ENCODE peak calls at places on chromosomes 1 and 21, in eight cellular contexts. One of them, this sample, is unnamed.

GRCh38 chr1:185853739-185854138 is 119.5 kb downstream of the HMCN1 start:
- DNase-seq in tibial artery: no peak
- DNase-seq in Jurkat, Clone E6-1: no peak
- DNase-seq in right lobe of liver: no peak
- DNase-seq in esophagus squamous epithelium: no peak
- DNase-seq in thoracic aorta: no peak
- DNase-seq in cardiac muscle cell: no peak
- DNase-seq in mucosa of descending colon: no peak
- DNase-seq in this sample: no peak

GRCh38 chr1:219967361-219967760 is 39.0 kb upstream of the SLC30A10 start:
- DNase-seq in mucosa of descending colon: no peak
- DNase-seq in cardiac muscle cell: no peak
- DNase-seq in Jurkat, Clone E6-1: no peak
- DNase-seq in esophagus squamous epithelium: no peak
- DNase-seq in thoracic aorta: no peak
- DNase-seq in tibial artery: no peak
- DNase-seq in right lobe of liver: no peak
- DNase-seq in this sample: no peak

GRCh38 chr1:87202922-87203655 is 125.6 kb upstream of the LMO4 start:
- DNase-seq in mucosa of descending colon: no peak
- DNase-seq in thoracic aorta: no peak
- DNase-seq in right lobe of liver: no peak
- DNase-seq in tibial artery: no peak
- DNase-seq in Jurkat, Clone E6-1: no peak
- DNase-seq in cardiac muscle cell: no peak
- DNase-seq in esophagus squamous epithelium: no peak
- DNase-seq in this sample: no peak

GRCh38 chr1:164524810-164525209 is 34.2 kb upstream of the PBX1 start:
- DNase-seq in right lobe of liver: no peak
- DNase-seq in tibial artery: no peak
- DNase-seq in mucosa of descending colon: no peak
- DNase-seq in esophagus squamous epithelium: no peak
- DNase-seq in Jurkat, Clone E6-1: no peak
- DNase-seq in thoracic aorta: no peak
- DNase-seq in cardiac muscle cell: no peak
- DNase-seq in this sample: no peak

GRCh38 chr1:112735752-112736151 is 20.6 kb upstream of the PPM1J start:
- DNase-seq in tibial artery: no peak
- DNase-seq in mucosa of descending colon: no peak
- DNase-seq in esophagus squamous epithelium: no peak
- DNase-seq in Jurkat, Clone E6-1: no peak
- DNase-seq in cardiac muscle cell: no peak
- DNase-seq in right lobe of liver: no peak
- DNase-seq in thoracic aorta: no peak
- DNase-seq in this sample: no peak

GRCh38 chr21:44360174-44360573 is 6.8 kb downstream of the TRPM2 start:
- DNase-seq in esophagus squamous epithelium: no peak
- DNase-seq in right lobe of liver: no peak
- DNase-seq in cardiac muscle cell: no peak
- DNase-seq in tibial artery: no peak
- DNase-seq in thoracic aorta: no peak
- DNase-seq in Jurkat, Clone E6-1: no peak
- DNase-seq in mucosa of descending colon: no peak
- DNase-seq in this sample: no peak

GRCh38 chr1:201149400-201149799 is 4.9 kb downstream of the TMEM9 start:
- DNase-seq in esophagus squamous epithelium: no peak
- DNase-seq in thoracic aorta: no peak
- DNase-seq in tibial artery: no peak
- DNase-seq in right lobe of liver: no peak
- DNase-seq in cardiac muscle cell: peak
- DNase-seq in mucosa of descending colon: no peak
- DNase-seq in Jurkat, Clone E6-1: peak
- DNase-seq in this sample: no peak

GRCh38 chr1:90964444-90965035 is 57.3 kb downstream of the ZNF644 start:
- DNase-seq in tibial artery: no peak
- DNase-seq in esophagus squamous epithelium: no peak
- DNase-seq in Jurkat, Clone E6-1: peak
- DNase-seq in right lobe of liver: no peak
- DNase-seq in thoracic aorta: no peak
- DNase-seq in mucosa of descending colon: no peak
- DNase-seq in cardiac muscle cell: peak
- DNase-seq in this sample: no peak

GRCh38 chr1:19384113-19384512 is 72.0 kb downstream of the SLC66A1 start:
- DNase-seq in right lobe of liver: no peak
- DNase-seq in Jurkat, Clone E6-1: no peak
- DNase-seq in mucosa of descending colon: peak
- DNase-seq in cardiac muscle cell: no peak
- DNase-seq in thoracic aorta: peak
- DNase-seq in esophagus squamous epithelium: no peak
- DNase-seq in tibial artery: no peak
- DNase-seq in this sample: no peak

GRCh38 chr1:32703479-32704291 is 1.1 kb upstream of the SYNC start:
- DNase-seq in thoracic aorta: peak
- DNase-seq in cardiac muscle cell: no peak
- DNase-seq in mucosa of descending colon: peak
- DNase-seq in tibial artery: peak
- DNase-seq in esophagus squamous epithelium: no peak
- DNase-seq in right lobe of liver: no peak
- DNase-seq in Jurkat, Clone E6-1: no peak
- DNase-seq in this sample: peak

GRCh38 chr21:42062543-42063022 is 8.5 kb upstream of the UMODL1 start:
- DNase-seq in mucosa of descending colon: peak
- DNase-seq in right lobe of liver: no peak
- DNase-seq in Jurkat, Clone E6-1: peak
- DNase-seq in cardiac muscle cell: no peak
- DNase-seq in esophagus squamous epithelium: peak
- DNase-seq in thoracic aorta: no peak
- DNase-seq in tibial artery: peak
- DNase-seq in this sample: no peak

GRCh38 chr21:35658242-35658641 is 402.1 kb downstream of the SETD4 start:
- DNase-seq in Jurkat, Clone E6-1: no peak
- DNase-seq in mucosa of descending colon: no peak
- DNase-seq in thoracic aorta: no peak
- DNase-seq in tibial artery: no peak
- DNase-seq in esophagus squamous epithelium: no peak
- DNase-seq in cardiac muscle cell: no peak
- DNase-seq in right lobe of liver: no peak
- DNase-seq in this sample: no peak

GRCh38 chr1:78673120-78673519 is 23.5 kb downstream of the IFI44 start:
- DNase-seq in tibial artery: no peak
- DNase-seq in Jurkat, Clone E6-1: peak
- DNase-seq in esophagus squamous epithelium: no peak
- DNase-seq in cardiac muscle cell: peak
- DNase-seq in thoracic aorta: no peak
- DNase-seq in right lobe of liver: no peak
- DNase-seq in mucosa of descending colon: no peak
- DNase-seq in this sample: no peak

GRCh38 chr21:29654855-29655254 is 284.9 kb downstream of the GRIK1 start:
- DNase-seq in right lobe of liver: no peak
- DNase-seq in thoracic aorta: no peak
- DNase-seq in Jurkat, Clone E6-1: no peak
- DNase-seq in cardiac muscle cell: no peak
- DNase-seq in esophagus squamous epithelium: no peak
- DNase-seq in mucosa of descending colon: no peak
- DNase-seq in tibial artery: no peak
- DNase-seq in this sample: no peak

GRCh38 chr1:34549199-34549598 is 205.6 kb upstream of the GJB5 start:
- DNase-seq in right lobe of liver: peak
- DNase-seq in Jurkat, Clone E6-1: peak
- DNase-seq in tibial artery: no peak
- DNase-seq in mucosa of descending colon: peak
- DNase-seq in esophagus squamous epithelium: no peak
- DNase-seq in thoracic aorta: no peak
- DNase-seq in cardiac muscle cell: peak
- DNase-seq in this sample: no peak

DNA sequence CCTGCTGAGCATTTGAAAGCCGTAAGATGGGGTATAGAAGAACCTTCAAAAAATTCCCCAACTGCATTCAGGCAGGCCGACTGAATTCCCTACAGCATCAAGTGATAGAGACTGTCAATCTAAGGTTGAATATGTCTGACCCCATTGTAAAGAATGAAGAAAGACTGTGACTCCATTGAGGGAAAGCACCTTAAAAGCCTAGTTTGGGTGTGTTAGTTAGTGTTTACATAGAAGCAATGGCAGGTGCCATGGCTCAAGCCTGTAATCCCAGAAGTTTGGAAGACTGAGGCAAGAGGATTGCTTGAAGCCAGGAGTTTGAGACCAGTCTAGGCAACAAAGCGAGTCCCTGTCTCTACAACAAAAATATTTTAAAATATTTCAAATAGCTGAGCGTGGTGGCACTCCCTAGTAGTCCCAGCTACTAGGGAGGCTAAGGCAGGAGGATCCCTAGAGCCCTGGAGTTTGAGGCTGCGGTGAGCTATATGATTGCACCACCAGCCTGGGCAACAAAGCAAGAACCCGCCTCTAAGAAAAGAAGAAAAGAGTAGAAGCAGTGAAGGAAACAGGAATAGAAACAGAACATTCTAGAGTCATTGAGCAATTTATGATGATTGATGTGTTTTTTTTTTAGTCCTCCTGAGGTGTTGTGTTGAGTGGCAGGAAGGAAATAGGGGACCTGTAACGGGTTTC is 15.4 kb downstream of the POLR3GL start:
- DNase-seq in Jurkat, Clone E6-1: no peak
- DNase-seq in cardiac muscle cell: no peak
- DNase-seq in tibial artery: peak
- DNase-seq in thoracic aorta: no peak
- DNase-seq in mucosa of descending colon: no peak
- DNase-seq in esophagus squamous epithelium: no peak
- DNase-seq in right lobe of liver: no peak
- DNase-seq in this sample: no peak
- H3K4me3 ChIP-seq in Jurkat, Clone E6-1: no peak
- H3K4me3 ChIP-seq in cardiac muscle cell: no peak
- H3K4me3 ChIP-seq in tibial artery: peak
- H3K4me3 ChIP-seq in thoracic aorta: peak
- H3K4me3 ChIP-seq in mucosa of descending colon: peak
- H3K4me3 ChIP-seq in esophagus squamous epithelium: peak
- H3K4me3 ChIP-seq in right lobe of liver: no peak
- H3K4me3 ChIP-seq in this sample: no peak

DNA sequence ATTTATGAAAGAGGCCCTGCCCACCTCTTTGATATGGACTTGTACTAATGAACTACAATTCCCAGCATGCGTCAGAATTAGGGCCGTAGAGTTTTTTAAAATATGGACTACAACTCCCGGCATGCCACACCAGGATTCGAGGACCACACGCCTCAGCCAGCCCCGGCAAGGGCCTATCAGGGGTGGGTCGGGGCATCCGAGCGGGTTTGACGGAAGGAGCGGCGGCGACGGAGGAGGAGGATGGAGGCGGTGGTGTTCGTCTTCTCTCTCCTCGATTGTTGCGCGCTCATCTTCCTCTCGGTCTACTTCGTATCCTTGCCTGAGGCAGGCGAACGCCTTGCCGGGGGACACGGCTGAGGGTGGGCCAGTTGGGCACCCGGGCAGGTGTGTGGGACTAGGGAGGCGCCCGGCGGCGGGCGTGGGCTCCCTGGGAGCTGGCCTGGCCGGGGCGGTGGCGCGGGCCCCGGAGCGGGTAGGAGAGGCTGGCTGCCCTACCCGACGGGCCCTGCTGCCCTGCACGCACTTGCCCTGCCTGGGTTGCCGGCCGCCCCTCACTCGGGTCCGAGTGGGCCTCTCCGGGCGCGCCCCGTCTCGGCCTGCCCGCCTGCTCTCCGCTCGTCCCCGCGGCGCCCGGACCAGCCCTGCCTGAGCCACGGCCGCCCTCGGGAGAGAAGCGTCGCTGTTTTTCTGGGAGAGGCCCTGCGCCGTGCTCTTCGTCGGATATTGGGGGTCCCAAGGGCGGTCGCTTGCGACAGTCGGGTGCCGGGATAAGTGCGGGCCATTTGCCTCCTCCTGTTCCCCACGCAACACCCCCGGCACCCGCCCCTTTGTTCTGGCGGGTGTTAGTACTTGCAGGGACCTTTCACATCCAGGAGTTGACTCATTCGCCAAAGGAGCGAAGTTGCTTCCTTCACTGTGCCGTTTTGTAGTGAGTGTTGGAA is at the start of gene CNIH4:
- DNase-seq in thoracic aorta: peak
- DNase-seq in Jurkat, Clone E6-1: peak
- DNase-seq in right lobe of liver: peak
- DNase-seq in tibial artery: peak
- DNase-seq in cardiac muscle cell: peak
- DNase-seq in esophagus squamous epithelium: peak
- DNase-seq in mucosa of descending colon: peak
- DNase-seq in this sample: peak
- H3K4me3 ChIP-seq in thoracic aorta: peak
- H3K4me3 ChIP-seq in Jurkat, Clone E6-1: peak
- H3K4me3 ChIP-seq in right lobe of liver: peak
- H3K4me3 ChIP-seq in tibial artery: peak
- H3K4me3 ChIP-seq in cardiac muscle cell: peak
- H3K4me3 ChIP-seq in esophagus squamous epithelium: peak
- H3K4me3 ChIP-seq in mucosa of descending colon: peak
- H3K4me3 ChIP-seq in this sample: peak

GRCh38 chr1:109386054-109386717 is 11.5 kb downstream of the SORT1 start:
- DNase-seq in thoracic aorta: no peak
- DNase-seq in right lobe of liver: no peak
- DNase-seq in cardiac muscle cell: no peak
- DNase-seq in mucosa of descending colon: no peak
- DNase-seq in esophagus squamous epithelium: no peak
- DNase-seq in tibial artery: no peak
- DNase-seq in Jurkat, Clone E6-1: no peak
- DNase-seq in this sample: no peak

GRCh38 chr1:109385417-109385816 is 12.3 kb downstream of the SORT1 start:
- DNase-seq in mucosa of descending colon: no peak
- DNase-seq in cardiac muscle cell: no peak
- DNase-seq in esophagus squamous epithelium: no peak
- DNase-seq in thoracic aorta: no peak
- DNase-seq in tibial artery: peak
- DNase-seq in right lobe of liver: no peak
- DNase-seq in Jurkat, Clone E6-1: no peak
- DNase-seq in this sample: no peak

GRCh38 chr1:109381573-109381972 is 16.1 kb downstream of the SORT1 start:
- DNase-seq in right lobe of liver: no peak
- DNase-seq in Jurkat, Clone E6-1: no peak
- DNase-seq in mucosa of descending colon: no peak
- DNase-seq in tibial artery: no peak
- DNase-seq in thoracic aorta: no peak
- DNase-seq in esophagus squamous epithelium: no peak
- DNase-seq in cardiac muscle cell: no peak
- DNase-seq in this sample: no peak

GRCh38 chr1:109383087-109383779 is 14.5 kb downstream of the SORT1 start:
- DNase-seq in esophagus squamous epithelium: no peak
- DNase-seq in cardiac muscle cell: peak
- DNase-seq in mucosa of descending colon: no peak
- DNase-seq in thoracic aorta: no peak
- DNase-seq in Jurkat, Clone E6-1: no peak
- DNase-seq in tibial artery: no peak
- DNase-seq in right lobe of liver: no peak
- DNase-seq in this sample: no peak

GRCh38 chr1:109383850-109384249 is 13.9 kb downstream of the SORT1 start:
- DNase-seq in right lobe of liver: no peak
- DNase-seq in thoracic aorta: no peak
- DNase-seq in esophagus squamous epithelium: no peak
- DNase-seq in mucosa of descending colon: no peak
- DNase-seq in tibial artery: no peak
- DNase-seq in Jurkat, Clone E6-1: no peak
- DNase-seq in cardiac muscle cell: no peak
- DNase-seq in this sample: no peak
- H3K4me3 ChIP-seq in right lobe of liver: no peak
- H3K4me3 ChIP-seq in thoracic aorta: peak
- H3K4me3 ChIP-seq in esophagus squamous epithelium: no peak
- H3K4me3 ChIP-seq in mucosa of descending colon: no peak
- H3K4me3 ChIP-seq in tibial artery: no peak
- H3K4me3 ChIP-seq in Jurkat, Clone E6-1: no peak
- H3K4me3 ChIP-seq in cardiac muscle cell: no peak
- H3K4me3 ChIP-seq in this sample: no peak

GRCh38 chr1:65264197-65264929 is 45.0 kb upstream of the DNAJC6 start:
- DNase-seq in thoracic aorta: no peak
- DNase-seq in right lobe of liver: no peak
- DNase-seq in esophagus squamous epithelium: no peak
- DNase-seq in mucosa of descending colon: no peak
- DNase-seq in Jurkat, Clone E6-1: no peak
- DNase-seq in tibial artery: no peak
- DNase-seq in cardiac muscle cell: peak
- DNase-seq in this sample: no peak
- H3K4me3 ChIP-seq in thoracic aorta: peak
- H3K4me3 ChIP-seq in right lobe of liver: peak
- H3K4me3 ChIP-seq in esophagus squamous epithelium: peak
- H3K4me3 ChIP-seq in mucosa of descending colon: no peak
- H3K4me3 ChIP-seq in Jurkat, Clone E6-1: no peak
- H3K4me3 ChIP-seq in tibial artery: peak
- H3K4me3 ChIP-seq in cardiac muscle cell: no peak
- H3K4me3 ChIP-seq in this sample: no peak